ENCODE peak calls at places on chromosomes 2 and 18, in four cellular contexts. Z, F, T and S are unnamed samples.

GRCh38 chr2:116719841-116720240 is 1094.7 kb upstream of the DDX18 start:
- DNase-seq in Z (no peak), F (no peak), T (no peak), S (no peak)

GRCh38 chr2:9950521-9951271 is 797 bp upstream of the GRHL1 start:
- DNase-seq in Z (peak; percentile 62), F (no peak), T (no peak), S (no peak)

GRCh38 chr18:46485675-46486200 is 171.3 kb downstream of the LOXHD1 start:
- DNase-seq in Z (peak; percentile 13), F (no peak), T (no peak), S (no peak)

GRCh38 chr2:45074713-45075112 is 65.5 kb upstream of the SIX2 start:
- DNase-seq in Z (no peak), F (no peak), T (no peak), S (no peak)

GRCh38 chr2:31414601-31415241 is at the start of gene XDH:
- DNase-seq in Z (peak; percentile 75), F (no peak), T (peak; percentile 49), S (no peak)

GRCh38 chr2:61471905-61472805 is 1.3 kb upstream of the USP34 start:
- DNase-seq in Z (peak; percentile 51), F (no peak), T (peak; percentile 39), S (peak; percentile 59)

GRCh38 chr2:219279916-219280516 is 850 bp downstream of the DNAJB2 start:
- DNase-seq in Z (no peak), F (no peak), T (no peak), S (peak; percentile 90)

GRCh38 chr18:13271512-13271911 is 53.0 kb downstream of the LDLRAD4 start:
- DNase-seq in Z (no peak), F (no peak), T (no peak), S (no peak)

GRCh38 chr2:168814939-168815907 is 12.8 kb downstream of the NOSTRIN start:
- DNase-seq in Z (no peak), F (no peak), T (no peak), S (no peak)

GRCh38 chr2:214378455-214379103 is 32.3 kb upstream of the VWC2L start:
- DNase-seq in Z (no peak), F (no peak), T (no peak), S (no peak)

GRCh38 chr2:115303-115702 is 69.0 kb upstream of the FAM110C start:
- DNase-seq in Z (no peak), F (no peak), T (peak; percentile 5), S (no peak)

GRCh38 chr2:46487667-46488333 is 8.4 kb downstream of the TMEM247 start:
- DNase-seq in Z (peak; percentile 88), F (no peak), T (peak; percentile 32), S (no peak)

GRCh38 chr2:221608442-221608841 is 36.3 kb upstream of the EPHA4 start:
- DNase-seq in Z (no peak), F (no peak), T (no peak), S (no peak)

GRCh38 chr2:70188460-70188859 is 2.4 kb downstream of the C2orf42 start:
- DNase-seq in Z (no peak), F (no peak), T (peak; percentile 62), S (no peak)

GRCh38 chr2:95348609-95349567 is 51.7 kb downstream of the KCNIP3 start:
- DNase-seq in Z (peak; percentile 55), F (no peak), T (no peak), S (no peak)

GRCh38 chr2:21092308-21092869 is 31.4 kb upstream of the TDRD15 start:
- DNase-seq in Z (no peak), F (no peak), T (no peak), S (no peak)

GRCh38 chr18:2587788-2588187 is 16.4 kb downstream of the NDC80 start:
- DNase-seq in Z (no peak), F (no peak), T (no peak), S (no peak)

GRCh38 chr2:221347471-221347870 is 224.6 kb downstream of the EPHA4 start:
- DNase-seq in Z (peak; percentile 77), F (no peak), T (no peak), S (no peak)

GRCh38 chr2:169799555-169799954 is 884 bp downstream of the SSB start:
- DNase-seq in Z (peak; percentile 55), F (no peak), T (no peak), S (peak; percentile 50)

GRCh38 chr2:190810981-190811587 is 69.5 kb upstream of the GLS start:
- DNase-seq in Z (no peak), F (no peak), T (no peak), S (no peak)

GRCh38 chr2:11571170-11571569 is 37.3 kb downstream of the GREB1 start:
- DNase-seq in Z (no peak), F (no peak), T (no peak), S (no peak)

GRCh38 chr2:120239488-120240287 is 13.0 kb upstream of the RALB start:
- DNase-seq in Z (peak; percentile 95), F (no peak), T (peak; percentile 45), S (no peak)

GRCh38 chr18:33578371-33579146 is 540 bp downstream of the ASXL3 start:
- DNase-seq in Z (peak; percentile 27), F (no peak), T (no peak), S (peak; percentile 20)

GRCh38 chr18:73408434-73408833 is 540.6 kb upstream of the NETO1 start:
- DNase-seq in Z (no peak), F (peak; percentile 10), T (no peak), S (no peak)

GRCh38 chr2:224816816-224817215 is 100.7 kb upstream of the CCDC195 start:
- DNase-seq in Z (peak; percentile 79), F (no peak), T (peak; percentile 47), S (no peak)

GRCh38 chr18:58721586-58722160 is 50.4 kb downstream of the MALT1 start:
- DNase-seq in Z (peak; percentile 34), F (no peak), T (no peak), S (no peak)

GRCh38 chr18:60471652-60472051 is 99.1 kb upstream of the MC4R start:
- DNase-seq in Z (peak; percentile 54), F (no peak), T (no peak), S (no peak)

GRCh38 chr2:42970151-42970550 is 177.8 kb upstream of the HAAO start:
- DNase-seq in Z (peak; percentile 69), F (no peak), T (no peak), S (no peak)

GRCh38 chr2:19261061-19261460 is 97.4 kb downstream of the OSR1 start:
- DNase-seq in Z (no peak), F (no peak), T (no peak), S (no peak)

GRCh38 chr18:55041366-55041765 is 82.1 kb upstream of the CCDC68 start:
- DNase-seq in Z (no peak), F (no peak), T (no peak), S (no peak)

GRCh38 chr2:10285578-10286198 is 17.0 kb upstream of the HPCAL1 start:
- DNase-seq in Z (peak; percentile 78), F (no peak), T (peak; percentile 90), S (no peak)

GRCh38 chr18:80159713-80160636 is 50.9 kb downstream of the ADNP2 start:
- DNase-seq in Z (peak; percentile 20), F (peak; percentile 39), T (no peak), S (no peak)

GRCh38 chr2:169464508-169465386 is 14.5 kb upstream of the BBS5 start:
- DNase-seq in Z (no peak), F (no peak), T (no peak), S (peak; percentile 2)

GRCh38 chr2:212892193-212892592 is 259.2 kb downstream of the IKZF2 start:
- DNase-seq in Z (peak; percentile 63), F (no peak), T (peak; percentile 31), S (peak; percentile 68)

DNA sequence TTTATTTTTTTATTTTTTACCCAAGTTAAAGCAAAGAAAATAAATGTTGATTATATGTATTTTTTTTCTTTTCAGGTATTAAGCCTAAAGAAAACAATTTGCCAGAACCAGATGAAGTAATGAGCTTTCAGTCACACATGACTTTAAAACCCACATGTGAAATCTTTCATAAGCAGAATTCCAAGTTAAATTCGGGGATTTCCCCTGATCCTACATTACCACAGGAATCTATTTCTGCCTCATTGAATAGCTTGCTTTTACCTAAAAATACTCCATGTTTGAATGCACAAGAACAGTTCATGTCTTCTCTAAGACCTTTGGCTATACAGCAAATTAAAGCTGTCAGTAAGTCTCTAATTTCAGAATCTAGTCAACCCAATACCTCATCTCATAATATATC is 26.6 kb downstream of the GEN1 start:
- DNase-seq in Z (no peak), F (no peak), T (no peak), S (no peak)
- H3K4me2 ChIP-seq in Z (no peak overlapping the region), F (no peak overlapping the region), T (no peak overlapping the region), S (no peak overlapping the region)

GRCh38 chr2:98901291-98901690 is 34.7 kb downstream of the CRACDL start:
- DNase-seq in Z (no peak), F (no peak), T (no peak), S (no peak)
- H3K4me2 ChIP-seq in Z (no peak overlapping the region), F (no peak overlapping the region), T (no peak overlapping the region), S (no peak overlapping the region)

DNA sequence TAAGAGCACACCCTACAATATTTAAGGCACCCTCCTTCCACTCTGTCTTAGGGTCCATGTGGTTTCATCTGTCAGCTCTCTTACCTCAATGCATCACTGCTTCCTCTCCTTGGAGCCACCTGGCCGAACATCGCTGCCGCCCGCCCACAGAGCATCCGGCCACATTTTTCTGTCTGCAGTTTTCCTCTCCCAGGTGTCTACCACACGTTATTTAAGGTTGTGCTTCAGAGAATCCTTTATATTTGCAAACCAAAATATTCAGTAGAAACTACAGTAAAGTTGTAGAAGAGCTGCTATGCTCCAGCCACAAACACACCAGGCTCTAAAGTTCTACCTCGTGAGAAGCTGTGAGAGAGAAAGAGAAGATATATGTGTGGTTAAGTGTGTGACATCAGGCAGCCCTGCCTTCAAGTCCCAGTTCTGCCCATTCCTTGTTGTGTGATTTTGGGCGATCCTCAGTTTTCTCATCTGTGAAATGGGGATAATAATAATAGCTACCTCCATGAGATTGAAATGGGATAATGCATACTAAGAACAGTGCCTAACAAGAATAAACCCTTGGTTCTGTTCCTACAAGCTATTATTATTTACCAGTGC is 4.9 kb upstream of the STK17B start:
- DNase-seq in Z (no peak), F (no peak), T (no peak), S (peak; percentile 97)
- H3K4me2 ChIP-seq in Z (no peak overlapping the region), F (no peak overlapping the region), T (no peak overlapping the region), S (peak overlapping the region; percentile 97)

GRCh38 chr18:62844850-62845643 is 129.7 kb downstream of the PHLPP1 start:
- DNase-seq in Z (peak; percentile 3), F (no peak), T (no peak), S (no peak)
- H3K4me2 ChIP-seq in Z (no peak overlapping the region), F (no peak overlapping the region), T (no peak overlapping the region), S (no peak overlapping the region)